ENCODE peak calls at places on chromosome 19, in five cellular contexts. Q is activated gamma-delta T cell treated with Interleukin-2 at 50 U/mL for 16 hours, A is HFFc6, E is H1, N is tibial artery. Z is an unnamed sample.

GRCh38 chr19:32651729-32652140 is 23.2 kb downstream of the ANKRD27 start:
- DNase-seq in Q (no peak), N (no peak), A (no peak), E (peak; percentile 31), Z (no peak)

GRCh38 chr19:39483141-39483540 is 2.5 kb downstream of the TIMM50 start:
- DNase-seq in Q (no peak), A (no peak), N (no peak), E (no peak), Z (no peak)

GRCh38 chr19:10418281-10419199 is 1.8 kb upstream of the PDE4A start:
- DNase-seq in N (no peak), Q (no peak), E (no peak), A (no peak), Z (no peak)

GRCh38 chr19:17943284-17944221 is 10.7 kb downstream of the CCDC124 start:
- DNase-seq in E (no peak), A (no peak), N (no peak), Q (no peak), Z (no peak)

GRCh38 chr19:50496189-50497029 is 14.6 kb downstream of the JOSD2 start:
- DNase-seq in N (no peak), E (no peak), A (no peak), Q (no peak), Z (no peak)

GRCh38 chr19:37970699-37971098 is 63.7 kb downstream of the SIPA1L3 start:
- DNase-seq in A (no peak), E (no peak), N (no peak), Q (no peak), Z (no peak)

GRCh38 chr19:46733693-46734240 is 12.1 kb upstream of the FKRP start:
- DNase-seq in N (no peak), Q (no peak), A (no peak), E (no peak), Z (no peak)

GRCh38 chr19:18519962-18520847 is 1.7 kb downstream of the ELL start:
- DNase-seq in A (peak; percentile 75), E (no peak), N (peak; percentile 58), Q (peak; percentile 57), Z (peak; percentile 86)

GRCh38 chr19:4633140-4633967 is 6.0 kb upstream of the TNFAIP8L1 start:
- DNase-seq in A (peak; percentile 60), Q (peak; percentile 34), N (peak; percentile 42), E (no peak), Z (peak; percentile 39)

GRCh38 chr19:44344255-44344654 is 12.2 kb downstream of the ZNF112 start:
- DNase-seq in A (no peak), Q (no peak), N (no peak), E (no peak), Z (no peak)

GRCh38 chr19:51439021-51439465 is 19.2 kb downstream of the SIGLEC8 start:
- DNase-seq in A (peak; percentile 15), E (no peak), N (no peak), Q (peak; percentile 24), Z (no peak)

GRCh38 chr19:46604781-46605355 is 3.7 kb downstream of the CALM3 start:
- DNase-seq in N (peak; percentile 55), E (no peak), A (no peak), Q (no peak), Z (no peak)

GRCh38 chr19:16319466-16319865 is 5.2 kb upstream of the KLF2 start:
- DNase-seq in A (no peak), E (no peak), N (no peak), Q (peak; percentile 43), Z (no peak)

GRCh38 chr19:597406-598315 is 8.0 kb downstream of the HCN2 start:
- DNase-seq in N (no peak), Q (no peak), E (no peak), A (no peak), Z (no peak)

GRCh38 chr19:32464279-32464678 is 58.7 kb downstream of the DPY19L3 start:
- DNase-seq in Q (no peak), E (no peak), A (peak; percentile 8), N (no peak), Z (no peak)

GRCh38 chr19:14271830-14272229 is 65.9 kb upstream of the ADGRL1 start:
- DNase-seq in A (no peak), N (no peak), E (no peak), Q (no peak), Z (no peak)

GRCh38 chr19:47158879-47159509 is 28.4 kb downstream of the SAE1 start:
- DNase-seq in A (no peak), N (no peak), E (no peak), Q (peak; percentile 26), Z (no peak)

GRCh38 chr19:37954421-37954874 is 47.4 kb downstream of the SIPA1L3 start:
- DNase-seq in Q (no peak), N (no peak), A (no peak), E (no peak), Z (no peak)

GRCh38 chr19:1085676-1086442 is 9.3 kb downstream of the POLR2E start:
- DNase-seq in N (no peak), E (no peak), A (no peak), Q (no peak), Z (no peak)

GRCh38 chr19:7602240-7602934 is 6.7 kb downstream of the CAMSAP3 start:
- DNase-seq in E (no peak), N (no peak), Q (no peak), A (no peak), Z (no peak)

GRCh38 chr19:43465468-43466120 is at the start of gene LYPD3:
- DNase-seq in E (no peak), N (no peak), Q (no peak), A (peak; percentile 28), Z (no peak)

GRCh38 chr19:49883094-49883493 is 5.6 kb downstream of the TBC1D17 start:
- DNase-seq in Q (no peak), N (no peak), E (no peak), A (no peak), Z (no peak)

GRCh38 chr19:34244611-34245299 is 9.6 kb upstream of the GARRE1 start:
- DNase-seq in E (no peak), Q (no peak), A (no peak), N (no peak), Z (no peak)

GRCh38 chr19:30112666-30113065 is 170.6 kb downstream of the URI1 start:
- DNase-seq in N (no peak), E (no peak), A (no peak), Q (no peak), Z (no peak)

GRCh38 chr19:48648134-48648533 is 2.1 kb upstream of the CA11 start:
- DNase-seq in Q (no peak), N (no peak), E (no peak), A (no peak), Z (no peak)

GRCh38 chr19:862529-863304 is 3.3 kb downstream of the CFD start:
- DNase-seq in N (no peak), E (peak; percentile 70), Q (peak; percentile 76), A (peak; percentile 9), Z (no peak)

GRCh38 chr19:55585658-55586339 is 5.2 kb upstream of the ZNF579 start:
- DNase-seq in Q (peak; percentile 30), N (no peak), A (peak; percentile 48), E (no peak), Z (no peak)